ENCODE peak calls at places on chromosome 13, in nine cellular contexts. W is esophagus squamous epithelium; H is adrenal gland; G is heart right ventricle; E is cardiac fibroblast; R is aorta; A is CD4-positive, alpha-beta memory T cell; L is NB4; N is CD8-positive, alpha-beta T cell. D is an unnamed sample.

GRCh38 chr13:80577951-80578670 is 237.2 kb upstream of the SPRY2 start:
- DNase-seq in W (no peak), H (no peak), G (peak; percentile 15), E (no peak), R (no peak), A (no peak), L (no peak), N (no peak), D (no peak)

GRCh38 chr13:97226788-97227627 is 4.9 kb downstream of the MBNL2 start:
- DNase-seq in W (no peak), H (peak; percentile 38), G (no peak), E (no peak), R (no peak), A (peak; percentile 48), L (peak; percentile 56), N (peak; percentile 60), D (peak; percentile 71)

GRCh38 chr13:48320906-48321510 is 17.5 kb downstream of the RB1 start:
- DNase-seq in W (no peak), H (no peak), G (no peak), E (no peak), R (no peak), A (no peak), L (no peak), N (no peak), D (no peak)

GRCh38 chr13:26914624-26915023 is 154.0 kb upstream of the GPR12 start:
- DNase-seq in W (no peak), H (no peak), G (no peak), E (no peak), R (no peak), A (no peak), L (peak; percentile 72), N (no peak), D (peak; percentile 28)

GRCh38 chr13:93956416-93956815 is 523.1 kb downstream of the DCT start:
- DNase-seq in W (no peak), H (no peak), G (no peak), E (no peak), R (no peak), A (no peak), L (no peak), N (no peak), D (no peak)

GRCh38 chr13:33125821-33126570 is 109.8 kb downstream of the KL start:
- DNase-seq in W (no peak), H (peak; percentile 88), G (peak; percentile 80), E (peak; percentile 96), R (no peak), A (no peak), L (no peak), N (no peak), D (no peak)

GRCh38 chr13:41827507-41828213 is 133.2 kb downstream of the VWA8 start:
- DNase-seq in W (no peak), H (peak; percentile 65), G (no peak), E (peak; percentile 96), R (no peak), A (no peak), L (peak; percentile 9), N (no peak), D (no peak)

GRCh38 chr13:73140804-73141203 is 82.0 kb downstream of the KLF5 start:
- DNase-seq in W (no peak), H (no peak), G (no peak), E (no peak), R (no peak), A (no peak), L (no peak), N (no peak), D (no peak)

GRCh38 chr13:75368167-75368566 is 113.8 kb downstream of the TBC1D4 start:
- DNase-seq in W (no peak), H (peak; percentile 48), G (peak; percentile 87), E (peak; percentile 96), R (no peak), A (no peak), L (no peak), N (no peak), D (peak; percentile 61)

GRCh38 chr13:75364131-75364713 is 117.7 kb downstream of the TBC1D4 start:
- DNase-seq in W (no peak), H (no peak), G (no peak), E (peak; percentile 28), R (no peak), A (no peak), L (no peak), N (no peak), D (no peak)

GRCh38 chr13:75363371-75363770 is 118.6 kb downstream of the TBC1D4 start:
- DNase-seq in W (no peak), H (no peak), G (no peak), E (no peak), R (no peak), A (no peak), L (no peak), N (no peak), D (no peak)

GRCh38 chr13:75365724-75366173 is 116.2 kb downstream of the TBC1D4 start:
- DNase-seq in W (no peak), H (no peak), G (no peak), E (peak; percentile 96), R (no peak), A (no peak), L (peak; percentile 19), N (no peak), D (no peak)

DNA sequence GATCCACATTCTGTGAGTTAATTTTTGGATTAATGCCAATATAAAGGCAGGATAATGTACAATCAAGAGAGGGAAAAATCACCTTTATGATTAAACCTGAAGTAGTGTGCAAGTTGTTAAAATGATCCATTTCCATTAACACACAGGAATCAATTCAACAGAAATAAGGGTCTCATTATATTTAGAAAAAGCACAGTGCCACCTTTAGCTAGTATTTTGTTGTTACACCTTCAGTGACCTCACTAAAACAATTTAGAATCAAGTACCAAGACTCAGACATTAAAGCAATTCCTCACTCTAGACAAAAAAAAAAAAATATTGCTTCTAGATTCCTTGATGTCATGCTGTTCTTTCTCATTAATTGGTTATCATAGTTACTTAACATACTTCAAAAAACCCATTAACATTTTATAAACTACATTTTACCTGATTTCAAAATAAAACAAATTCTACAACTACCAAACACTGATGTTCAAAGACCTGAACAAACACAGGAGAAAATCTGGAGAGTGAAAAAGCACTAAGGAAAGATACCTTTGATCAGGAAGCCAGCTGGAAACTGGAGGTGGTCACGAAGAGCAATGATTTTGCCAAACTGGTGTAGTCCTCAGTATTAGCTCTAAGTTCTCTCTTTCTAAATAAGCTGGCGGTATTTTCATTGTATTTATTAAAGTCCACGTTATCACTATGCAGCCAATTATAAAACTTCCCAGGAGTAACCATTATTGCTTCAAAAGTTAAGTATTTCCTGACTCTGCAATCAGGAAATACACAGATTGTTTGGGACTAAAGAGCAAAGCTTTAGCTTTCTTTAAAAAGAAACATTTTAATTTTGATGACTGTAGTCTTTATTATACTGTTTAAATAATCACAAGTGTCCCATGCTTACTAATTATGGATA is 115.3 kb downstream of the TBC1D4 start:
- DNase-seq in W (no peak), H (no peak), G (no peak), E (peak; percentile 39), R (no peak), A (no peak), L (no peak), N (no peak), D (no peak)
- H3K4me3 ChIP-seq in W (no peak overlapping the region), H (peak overlapping the region; percentile 19), G (no peak overlapping the region), E (peak overlapping the region; percentile 37), R (no peak overlapping the region), A (no peak overlapping the region), L (no peak overlapping the region), N (no peak overlapping the region), D (no peak overlapping the region)

GRCh38 chr13:30618186-30618937 is 642 bp downstream of the USPL1 start:
- DNase-seq in W (no peak), H (peak; percentile 40), G (peak; percentile 16), E (no peak), R (peak; percentile 50), A (no peak), L (peak; percentile 45), N (peak; percentile 56), D (no peak)

GRCh38 chr13:30616927-30617314 is 799 bp upstream of the USPL1 start:
- DNase-seq in W (no peak), H (peak; percentile 81), G (peak; percentile 85), E (peak; percentile 93), R (peak; percentile 78), A (no peak), L (peak; percentile 90), N (no peak), D (peak; percentile 73)

GRCh38 chr13:30618938-30619289 is 1.2 kb downstream of the USPL1 start:
- DNase-seq in W (no peak), H (no peak), G (no peak), E (no peak), R (no peak), A (no peak), L (peak; percentile 34), N (no peak), D (no peak)

GRCh38 chr13:30617315-30618185 is at the start of gene USPL1:
- DNase-seq in W (peak; percentile 89), H (peak; percentile 98), G (peak; percentile 99), E (peak; percentile 99), R (peak; percentile 99), A (peak; percentile 97), L (peak; percentile 100), N (peak; percentile 99), D (peak; percentile 99)

DNA sequence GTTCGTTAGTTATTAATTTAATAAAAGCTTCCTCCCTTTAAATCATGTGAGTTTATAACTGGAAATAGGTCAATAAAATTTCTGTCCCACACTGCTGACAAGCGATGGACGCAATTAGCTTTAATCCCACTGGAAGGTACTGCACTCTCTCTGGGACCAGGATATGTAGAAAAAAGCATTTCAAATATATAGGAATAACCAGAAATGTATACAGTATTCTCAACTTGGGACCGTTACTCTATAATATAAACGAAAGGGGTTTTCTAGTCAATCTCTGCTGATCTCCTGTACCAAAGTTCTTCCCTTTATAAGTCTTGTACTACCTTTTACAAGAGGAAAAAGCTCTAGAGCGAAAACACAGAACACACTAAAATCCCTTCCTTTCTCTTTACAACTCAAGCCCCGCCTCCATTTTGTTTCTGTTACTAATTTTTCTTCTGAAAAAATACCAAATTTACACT is 1.8 kb upstream of the USPL1 start:
- DNase-seq in W (no peak), H (no peak), G (no peak), E (peak; percentile 63), R (no peak), A (peak; percentile 42), L (peak; percentile 61), N (no peak), D (no peak)
- H3K4me3 ChIP-seq in W (peak overlapping the region; percentile 94), H (peak overlapping the region; percentile 90), G (peak overlapping the region; percentile 79), E (peak overlapping the region; percentile 94), R (peak overlapping the region; percentile 56), A (peak overlapping the region; percentile 79), L (peak overlapping the region; percentile 74), N (peak overlapping the region; percentile 76), D (peak overlapping the region; percentile 88)

GRCh38 chr13:52130641-52131040 is 1.8 kb upstream of the NEK5 start:
- DNase-seq in W (no peak), H (no peak), G (no peak), E (no peak), R (no peak), A (no peak), L (no peak), N (no peak), D (no peak)

GRCh38 chr13:52128714-52129700 is at the start of gene NEK5:
- DNase-seq in W (no peak), H (peak; percentile 64), G (peak; percentile 49), E (peak; percentile 54), R (peak; percentile 75), A (peak; percentile 58), L (peak; percentile 79), N (peak; percentile 69), D (peak; percentile 18)

GRCh38 chr13:52127378-52127777 is 1.5 kb downstream of the NEK5 start:
- DNase-seq in W (no peak), H (no peak), G (no peak), E (no peak), R (no peak), A (no peak), L (no peak), N (no peak), D (no peak)

GRCh38 chr13:52125547-52125946 is 3.3 kb downstream of the NEK5 start:
- DNase-seq in W (no peak), H (no peak), G (no peak), E (no peak), R (no peak), A (no peak), L (no peak), N (no peak), D (no peak)

GRCh38 chr13:52127783-52128702 is 830 bp downstream of the NEK5 start:
- DNase-seq in W (no peak), H (peak; percentile 60), G (peak; percentile 66), E (peak; percentile 75), R (peak; percentile 55), A (peak; percentile 72), L (peak; percentile 81), N (peak; percentile 66), D (peak; percentile 66)
- H3K4me3 ChIP-seq in W (peak overlapping the region; percentile 69), H (peak overlapping the region; percentile 91), G (peak overlapping the region; percentile 59), E (peak overlapping the region; percentile 67), R (peak overlapping the region; percentile 49), A (peak overlapping the region; percentile 59), L (peak overlapping the region; percentile 69), N (peak overlapping the region; percentile 62), D (peak overlapping the region; percentile 55)

DNA sequence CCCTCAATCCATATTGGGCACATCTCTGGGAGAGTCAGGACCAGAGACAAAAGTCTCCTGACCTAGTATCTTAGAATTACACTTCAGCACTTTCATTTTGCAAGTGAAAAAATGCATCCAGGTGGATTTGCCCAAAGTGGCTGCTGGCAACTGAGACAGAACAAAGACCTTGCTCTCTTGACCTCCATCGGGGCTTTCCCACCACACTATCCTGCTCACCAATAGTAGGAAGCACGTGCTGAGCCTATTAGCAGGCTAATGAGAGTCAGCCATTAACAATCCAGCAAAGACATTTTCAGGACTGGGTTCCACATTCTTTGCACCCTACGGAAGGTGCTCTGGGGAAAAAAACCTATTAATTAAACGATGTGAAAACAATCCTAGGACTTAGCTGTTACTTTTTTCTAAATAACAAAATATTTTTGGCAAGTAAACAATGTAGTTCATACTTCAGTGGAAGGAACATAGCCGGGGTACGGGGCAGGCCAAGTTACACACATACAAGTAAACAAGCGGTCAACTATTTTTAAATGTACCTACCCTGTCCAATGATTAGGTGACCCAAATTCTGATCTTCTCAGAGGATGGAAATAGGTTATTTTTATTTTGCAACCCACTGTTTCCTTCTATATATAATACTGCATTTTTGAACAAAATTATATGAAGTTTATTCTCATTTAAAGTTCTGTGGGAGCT is 78.6 kb downstream of the CDADC1 start:
- DNase-seq in W (no peak), H (no peak), G (no peak), E (no peak), R (no peak), A (no peak), L (no peak), N (no peak), D (no peak)
- H3K4me3 ChIP-seq in W (no peak overlapping the region), H (no peak overlapping the region), G (no peak overlapping the region), E (no peak overlapping the region), R (no peak overlapping the region), A (no peak overlapping the region), L (no peak overlapping the region), N (no peak overlapping the region), D (no peak overlapping the region)